ENCODE peak calls at places on chromosomes 11 and 22, in five cellular contexts. One of them, this sample, is unnamed.

GRCh38 chr11:108246309-108246708 is 23.4 kb downstream of the ATM start:
- DNase-seq in neuronal stem cell: no peak
- DNase-seq in H1: no peak
- DNase-seq in trophoblast cell: no peak
- DNase-seq in mesenchymal stem cell: no peak
- DNase-seq in this sample: no peak

GRCh38 chr11:116840746-116841296 is 3.4 kb upstream of the APOA1 start:
- DNase-seq in neuronal stem cell: no peak
- DNase-seq in H1: no peak
- DNase-seq in trophoblast cell: no peak
- DNase-seq in mesenchymal stem cell: no peak
- DNase-seq in this sample: no peak

GRCh38 chr22:17847360-17848078 is 73.2 kb upstream of the BID start:
- DNase-seq in neuronal stem cell: no peak
- DNase-seq in H1: no peak
- DNase-seq in trophoblast cell: peak; percentile 100
- DNase-seq in mesenchymal stem cell: no peak
- DNase-seq in this sample: no peak

GRCh38 chr22:49365191-49365837 is 462.4 kb downstream of the BRD1 start:
- DNase-seq in neuronal stem cell: no peak
- DNase-seq in H1: no peak
- DNase-seq in trophoblast cell: no peak
- DNase-seq in mesenchymal stem cell: no peak
- DNase-seq in this sample: no peak

GRCh38 chr22:49100316-49100715 is 727.4 kb downstream of the BRD1 start:
- DNase-seq in neuronal stem cell: no peak
- DNase-seq in H1: no peak
- DNase-seq in trophoblast cell: no peak
- DNase-seq in mesenchymal stem cell: no peak
- DNase-seq in this sample: no peak

GRCh38 chr11:69134957-69135356 is 20.8 kb upstream of the SMIM38 start:
- DNase-seq in neuronal stem cell: no peak
- DNase-seq in H1: no peak
- DNase-seq in trophoblast cell: no peak
- DNase-seq in mesenchymal stem cell: no peak
- DNase-seq in this sample: peak; percentile 17

GRCh38 chr11:86037743-86038142 is 31.1 kb downstream of the PICALM start:
- DNase-seq in neuronal stem cell: no peak
- DNase-seq in H1: no peak
- DNase-seq in trophoblast cell: no peak
- DNase-seq in mesenchymal stem cell: no peak
- DNase-seq in this sample: no peak

GRCh38 chr11:117438371-117439000 is 110.8 kb downstream of the CEP164 start:
- DNase-seq in neuronal stem cell: no peak
- DNase-seq in H1: no peak
- DNase-seq in trophoblast cell: peak; percentile 52
- DNase-seq in mesenchymal stem cell: no peak
- DNase-seq in this sample: no peak

GRCh38 chr11:129209891-129210830 is 18.0 kb upstream of the ARHGAP32 start:
- DNase-seq in neuronal stem cell: no peak
- DNase-seq in H1: no peak
- DNase-seq in trophoblast cell: no peak
- DNase-seq in mesenchymal stem cell: no peak
- DNase-seq in this sample: no peak

GRCh38 chr22:36571991-36572390 is 43.0 kb upstream of the EIF3D start:
- DNase-seq in neuronal stem cell: no peak
- DNase-seq in H1: no peak
- DNase-seq in trophoblast cell: no peak
- DNase-seq in mesenchymal stem cell: no peak
- DNase-seq in this sample: no peak

GRCh38 chr11:77560605-77561004 is 29.1 kb upstream of the AQP11 start:
- DNase-seq in neuronal stem cell: no peak
- DNase-seq in H1: no peak
- DNase-seq in trophoblast cell: peak; percentile 16
- DNase-seq in mesenchymal stem cell: peak; percentile 20
- DNase-seq in this sample: no peak

GRCh38 chr11:11336664-11337063 is 16.4 kb downstream of the CSNK2A3 start:
- DNase-seq in neuronal stem cell: no peak
- DNase-seq in H1: no peak
- DNase-seq in trophoblast cell: no peak
- DNase-seq in mesenchymal stem cell: peak; percentile 65
- DNase-seq in this sample: no peak

GRCh38 chr11:119110439-119110838 is 3.3 kb downstream of the C2CD2L start:
- DNase-seq in neuronal stem cell: no peak
- DNase-seq in H1: no peak
- DNase-seq in trophoblast cell: no peak
- DNase-seq in mesenchymal stem cell: no peak
- DNase-seq in this sample: no peak

GRCh38 chr11:88420165-88420781 is 82.7 kb upstream of the CTSC start:
- DNase-seq in neuronal stem cell: no peak
- DNase-seq in H1: no peak
- DNase-seq in trophoblast cell: peak; percentile 89
- DNase-seq in mesenchymal stem cell: peak; percentile 74
- DNase-seq in this sample: no peak

GRCh38 chr11:6111635-6112034 is 4.2 kb downstream of the OR56B4 start:
- DNase-seq in neuronal stem cell: no peak
- DNase-seq in H1: no peak
- DNase-seq in trophoblast cell: no peak
- DNase-seq in mesenchymal stem cell: peak; percentile 3
- DNase-seq in this sample: no peak

GRCh38 chr11:25423436-25424184 is 908.3 kb upstream of the ANO3 start:
- DNase-seq in neuronal stem cell: no peak
- DNase-seq in H1: no peak
- DNase-seq in trophoblast cell: no peak
- DNase-seq in mesenchymal stem cell: peak; percentile 80
- DNase-seq in this sample: no peak

GRCh38 chr11:62665630-62666258 is 632 bp downstream of the CSKMT start:
- DNase-seq in neuronal stem cell: peak; percentile 43
- DNase-seq in H1: no peak
- DNase-seq in trophoblast cell: peak; percentile 29
- DNase-seq in mesenchymal stem cell: no peak
- DNase-seq in this sample: no peak

GRCh38 chr22:30245985-30246901 is at the start of gene LIF:
- DNase-seq in neuronal stem cell: no peak
- DNase-seq in H1: no peak
- DNase-seq in trophoblast cell: no peak
- DNase-seq in mesenchymal stem cell: peak; percentile 83
- DNase-seq in this sample: peak; percentile 56

GRCh38 chr22:48952256-48953102 is 875.2 kb downstream of the BRD1 start:
- DNase-seq in neuronal stem cell: no peak
- DNase-seq in H1: no peak
- DNase-seq in trophoblast cell: no peak
- DNase-seq in mesenchymal stem cell: no peak
- DNase-seq in this sample: peak; percentile 17

GRCh38 chr11:17481905-17482304 is 5.3 kb upstream of the ABCC8 start:
- DNase-seq in neuronal stem cell: no peak
- DNase-seq in H1: no peak
- DNase-seq in trophoblast cell: no peak
- DNase-seq in mesenchymal stem cell: no peak
- DNase-seq in this sample: no peak

GRCh38 chr11:17486666-17487065 is 10.0 kb upstream of the ABCC8 start:
- DNase-seq in neuronal stem cell: no peak
- DNase-seq in H1: no peak
- DNase-seq in trophoblast cell: no peak
- DNase-seq in mesenchymal stem cell: no peak
- DNase-seq in this sample: no peak

GRCh38 chr11:17479284-17480214 is 2.9 kb upstream of the ABCC8 start:
- DNase-seq in neuronal stem cell: peak; percentile 86
- DNase-seq in H1: peak; percentile 25
- DNase-seq in trophoblast cell: no peak
- DNase-seq in mesenchymal stem cell: peak; percentile 42
- DNase-seq in this sample: peak; percentile 82

GRCh38 chr11:17488563-17488962 is 11.9 kb upstream of the ABCC8 start:
- DNase-seq in neuronal stem cell: no peak
- DNase-seq in H1: no peak
- DNase-seq in trophoblast cell: no peak
- DNase-seq in mesenchymal stem cell: no peak
- DNase-seq in this sample: no peak

GRCh38 chr11:17483505-17483904 is 6.9 kb upstream of the ABCC8 start:
- DNase-seq in neuronal stem cell: no peak
- DNase-seq in H1: no peak
- DNase-seq in trophoblast cell: no peak
- DNase-seq in mesenchymal stem cell: no peak
- DNase-seq in this sample: no peak
- H3K23ac ChIP-seq in neuronal stem cell: no peak overlapping the region
- H3K23ac ChIP-seq in H1: no peak overlapping the region
- H3K23ac ChIP-seq in trophoblast cell: no peak overlapping the region
- H3K23ac ChIP-seq in mesenchymal stem cell: no peak overlapping the region
- H3K23ac ChIP-seq in this sample: no peak overlapping the region

GRCh38 chr22:44335903-44336803 is 23.4 kb upstream of the SHISAL1 start:
- DNase-seq in neuronal stem cell: no peak
- DNase-seq in H1: no peak
- DNase-seq in trophoblast cell: no peak
- DNase-seq in mesenchymal stem cell: no peak
- DNase-seq in this sample: peak; percentile 42

GRCh38 chr22:44336962-44337657 is 24.4 kb upstream of the SHISAL1 start:
- DNase-seq in neuronal stem cell: no peak
- DNase-seq in H1: no peak
- DNase-seq in trophoblast cell: no peak
- DNase-seq in mesenchymal stem cell: no peak
- DNase-seq in this sample: no peak

GRCh38 chr22:44332946-44333345 is 20.2 kb upstream of the SHISAL1 start:
- DNase-seq in neuronal stem cell: no peak
- DNase-seq in H1: no peak
- DNase-seq in trophoblast cell: no peak
- DNase-seq in mesenchymal stem cell: no peak
- DNase-seq in this sample: no peak

GRCh38 chr22:44333847-44334635 is 21.3 kb upstream of the SHISAL1 start:
- DNase-seq in neuronal stem cell: no peak
- DNase-seq in H1: no peak
- DNase-seq in trophoblast cell: no peak
- DNase-seq in mesenchymal stem cell: no peak
- DNase-seq in this sample: no peak

GRCh38 chr22:44335066-44335839 is 22.5 kb upstream of the SHISAL1 start:
- DNase-seq in neuronal stem cell: no peak
- DNase-seq in H1: no peak
- DNase-seq in trophoblast cell: no peak
- DNase-seq in mesenchymal stem cell: no peak
- DNase-seq in this sample: no peak
- H3K14ac ChIP-seq in neuronal stem cell: peak overlapping the region; percentile 3
- H3K14ac ChIP-seq in H1: no peak overlapping the region
- H3K14ac ChIP-seq in trophoblast cell: no peak overlapping the region
- H3K14ac ChIP-seq in mesenchymal stem cell: peak overlapping the region; percentile 73
- H3K14ac ChIP-seq in this sample: no peak overlapping the region

DNA sequence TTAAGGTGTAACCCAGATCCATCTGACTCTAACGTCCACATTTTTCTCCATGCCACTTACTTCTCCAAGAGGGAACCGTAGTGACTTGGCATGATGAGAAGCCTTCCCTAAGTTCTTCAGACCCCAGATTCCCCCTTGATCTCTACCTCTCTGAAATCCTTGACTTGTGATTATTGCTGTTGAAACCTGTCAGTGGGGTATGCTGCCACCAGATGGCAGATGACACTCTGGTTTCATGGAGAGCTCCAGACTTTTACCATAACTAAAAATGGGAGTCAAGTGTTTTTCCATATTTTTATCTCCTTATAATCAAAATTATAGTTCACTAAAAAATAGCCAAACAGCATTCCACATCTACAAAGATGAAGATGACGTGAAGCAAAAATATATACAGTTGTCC is 504.2 kb downstream of the SOX6 start:
- DNase-seq in neuronal stem cell: no peak
- DNase-seq in H1: no peak
- DNase-seq in trophoblast cell: peak; percentile 3
- DNase-seq in mesenchymal stem cell: no peak
- DNase-seq in this sample: no peak
- H2BK12ac ChIP-seq in neuronal stem cell: no peak overlapping the region
- H2BK12ac ChIP-seq in H1: no peak overlapping the region
- H2BK12ac ChIP-seq in trophoblast cell: no peak overlapping the region
- H2BK12ac ChIP-seq in mesenchymal stem cell: no peak overlapping the region
- H2BK12ac ChIP-seq in this sample: no peak overlapping the region

GRCh38 chr11:74282863-74283484 is 28.5 kb downstream of the P4HA3 start:
- DNase-seq in neuronal stem cell: no peak
- DNase-seq in H1: no peak
- DNase-seq in trophoblast cell: no peak
- DNase-seq in mesenchymal stem cell: no peak
- DNase-seq in this sample: no peak
- H3K23ac ChIP-seq in neuronal stem cell: no peak overlapping the region
- H3K23ac ChIP-seq in H1: no peak overlapping the region
- H3K23ac ChIP-seq in trophoblast cell: no peak overlapping the region
- H3K23ac ChIP-seq in mesenchymal stem cell: no peak overlapping the region
- H3K23ac ChIP-seq in this sample: no peak overlapping the region

DNA sequence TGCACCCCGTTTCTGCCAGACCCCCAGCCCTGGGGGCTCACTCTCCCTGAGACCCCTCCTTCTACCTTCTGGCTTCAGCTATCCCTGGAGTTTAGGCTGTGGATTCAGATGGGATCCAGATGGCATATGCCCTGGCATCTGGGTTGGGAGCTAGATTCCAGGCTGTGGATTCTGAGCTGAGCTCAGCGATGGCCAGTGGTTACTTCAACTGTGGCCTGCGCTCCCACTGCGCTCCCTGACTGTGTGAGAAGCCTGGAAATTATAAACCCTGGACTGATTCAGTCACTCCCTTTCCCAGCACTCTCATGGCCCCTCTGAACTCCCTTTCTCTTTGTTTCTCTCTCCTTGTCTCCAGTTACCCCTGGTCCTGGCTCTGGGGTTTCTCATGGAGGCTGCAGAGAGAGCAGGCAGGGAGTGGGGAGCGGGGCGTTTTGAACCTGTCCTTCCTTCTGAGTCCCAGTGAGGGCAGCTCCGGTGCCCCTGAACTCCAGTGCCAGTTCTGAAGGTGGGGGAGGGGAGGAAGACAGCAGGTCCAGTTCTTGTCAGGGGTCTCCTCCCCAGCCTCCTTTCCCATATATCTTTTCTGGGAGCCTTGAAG is 4.8 kb downstream of the ARHGEF17 start:
- DNase-seq in neuronal stem cell: no peak
- DNase-seq in H1: no peak
- DNase-seq in trophoblast cell: no peak
- DNase-seq in mesenchymal stem cell: peak; percentile 54
- DNase-seq in this sample: no peak
- H3K14ac ChIP-seq in neuronal stem cell: no peak overlapping the region
- H3K14ac ChIP-seq in H1: no peak overlapping the region
- H3K14ac ChIP-seq in trophoblast cell: no peak overlapping the region
- H3K14ac ChIP-seq in mesenchymal stem cell: peak overlapping the region; percentile 29
- H3K14ac ChIP-seq in this sample: no peak overlapping the region

GRCh38 chr22:27347951-27348350 is 453.6 kb downstream of the MN1 start:
- DNase-seq in neuronal stem cell: no peak
- DNase-seq in H1: no peak
- DNase-seq in trophoblast cell: no peak
- DNase-seq in mesenchymal stem cell: no peak
- DNase-seq in this sample: no peak
- H2BK12ac ChIP-seq in neuronal stem cell: no peak overlapping the region
- H2BK12ac ChIP-seq in H1: no peak overlapping the region
- H2BK12ac ChIP-seq in trophoblast cell: no peak overlapping the region
- H2BK12ac ChIP-seq in mesenchymal stem cell: no peak overlapping the region
- H2BK12ac ChIP-seq in this sample: no peak overlapping the region